ENCODE peak calls at places on chromosome 10, in seven cellular contexts. T, V, C, X, S, W and Y are unnamed samples.

GRCh38 chr10:95334793-95335120 is 44.0 kb upstream of the PDLIM1 start:
- DNase-seq in T (no peak), V (no peak), C (no peak), X (no peak), S (no peak), W (no peak), Y (no peak)

GRCh38 chr10:94645285-94645684 is 38.2 kb upstream of the CYP2C18 start:
- DNase-seq in T (no peak), V (no peak), C (no peak), X (no peak), S (no peak), W (peak), Y (no peak)

GRCh38 chr10:61974611-61975010 is 73.1 kb downstream of the ARID5B start:
- DNase-seq in T (peak), V (peak), C (no peak), X (peak), S (no peak), W (no peak), Y (no peak)

GRCh38 chr10:118585794-118586193 is 9.7 kb downstream of the PRLHR start:
- DNase-seq in T (peak), V (no peak), C (no peak), X (no peak), S (no peak), W (no peak), Y (no peak)

GRCh38 chr10:70974920-70975319 is 86.6 kb upstream of the PCBD1 start:
- DNase-seq in T (no peak), V (no peak), C (no peak), X (no peak), S (no peak), W (no peak), Y (no peak)

GRCh38 chr10:10045765-10046028 is 972.0 kb upstream of the CELF2 start:
- DNase-seq in T (no peak), V (no peak), C (no peak), X (no peak), S (no peak), W (peak), Y (no peak)

GRCh38 chr10:74084955-74085354 is 65.7 kb downstream of the AP3M1 start:
- DNase-seq in T (no peak), V (no peak), C (no peak), X (no peak), S (no peak), W (peak), Y (no peak)

GRCh38 chr10:43409385-43410109 is 561 bp upstream of the HNRNPF start:
- DNase-seq in T (peak), V (peak), C (no peak), X (no peak), S (peak), W (no peak), Y (peak)

DNA sequence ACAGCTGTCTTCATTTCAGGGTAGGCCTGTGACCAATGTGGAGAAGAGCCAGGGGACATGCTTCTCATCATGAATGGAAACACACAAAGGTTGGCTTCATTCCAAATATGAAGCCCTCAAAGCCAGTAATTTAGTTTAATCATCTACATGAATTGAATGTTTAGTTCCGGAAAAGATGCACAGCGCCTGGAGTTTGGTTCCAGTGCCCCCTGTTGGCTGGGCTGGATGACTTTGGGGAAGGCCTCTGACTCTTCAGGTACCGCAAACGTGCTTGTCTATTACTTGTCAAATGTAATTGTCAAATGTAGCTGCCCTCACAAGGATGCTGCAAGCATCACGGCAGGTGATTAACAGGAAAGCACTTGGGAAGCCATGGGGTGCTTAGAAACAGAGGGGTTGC is 130.7 kb downstream of the ADRA2A start:
- DNase-seq in T (no peak), V (no peak), C (no peak), X (no peak), S (peak), W (no peak), Y (no peak)
- TF ChIP-seq CTCF in T (no peak), V (peak), C (peak), X (peak), S (peak), W (peak), Y (no peak)

GRCh38 chr10:80598084-80598798 is 60.5 kb downstream of the SH2D4B start:
- DNase-seq in T (no peak), V (no peak), C (no peak), X (no peak), S (no peak), W (peak), Y (no peak)

GRCh38 chr10:80598951-80599350 is 61.2 kb downstream of the SH2D4B start:
- DNase-seq in T (no peak), V (no peak), C (no peak), X (no peak), S (no peak), W (no peak), Y (no peak)

GRCh38 chr10:80600251-80600650 is 62.5 kb downstream of the SH2D4B start:
- DNase-seq in T (no peak), V (no peak), C (no peak), X (no peak), S (no peak), W (no peak), Y (no peak)

GRCh38 chr10:80599424-80599847 is 61.7 kb downstream of the SH2D4B start:
- DNase-seq in T (peak), V (peak), C (peak), X (peak), S (peak), W (peak), Y (peak)

DNA sequence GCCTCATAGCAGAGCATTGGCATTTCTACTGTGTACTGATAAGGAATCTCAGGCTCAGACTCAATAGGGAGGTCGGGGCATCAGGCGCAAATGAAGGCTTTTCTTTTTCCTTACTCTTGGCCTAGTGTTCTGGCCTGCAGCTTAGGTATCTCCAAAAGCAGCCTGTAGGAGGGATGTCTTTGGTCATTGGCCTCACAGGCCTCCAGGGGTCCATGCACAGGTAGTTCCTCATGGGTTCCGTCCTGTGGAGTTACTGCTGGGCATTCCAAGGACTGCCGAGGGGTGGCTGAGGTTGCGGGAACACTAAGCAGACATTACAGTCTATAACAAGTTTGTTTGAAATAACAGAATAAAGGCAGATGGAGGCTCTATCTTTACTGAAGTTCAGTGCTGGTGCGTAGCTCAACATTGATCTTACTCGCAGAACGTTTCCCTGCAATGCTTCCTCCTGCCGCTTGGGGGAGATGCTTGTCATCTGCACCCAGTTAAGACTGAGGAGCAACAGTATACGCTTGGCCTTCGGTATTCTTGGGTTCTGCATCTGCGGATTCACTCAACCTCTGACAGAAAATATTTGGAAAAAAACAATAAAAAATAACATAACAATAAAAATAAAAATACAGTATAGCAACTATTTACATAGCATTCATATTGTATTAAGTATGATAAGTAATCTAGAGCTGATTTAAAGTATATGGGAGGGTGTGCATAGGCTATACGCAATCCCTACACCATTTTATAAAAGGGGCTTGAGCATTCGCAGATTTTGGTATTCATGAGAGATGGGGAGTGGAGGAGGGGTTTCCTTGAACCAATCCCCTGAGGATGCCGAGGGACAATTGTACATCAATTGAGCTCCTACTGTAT is 58.9 kb downstream of the SH2D4B start:
- DNase-seq in T (peak), V (no peak), C (peak), X (peak), S (peak), W (no peak), Y (peak)
- TF ChIP-seq CTCF in T (peak), V (peak), C (peak), X (peak), S (peak), W (peak), Y (peak)

GRCh38 chr10:36888925-36889573 is 236.3 kb upstream of the ANKRD30A start:
- DNase-seq in T (peak), V (no peak), C (peak), X (peak), S (peak), W (peak), Y (peak)
- TF ChIP-seq CTCF in T (peak), V (no peak), C (peak), X (peak), S (peak), W (peak), Y (peak)

GRCh38 chr10:128084991-128085390 is 41.2 kb downstream of the MKI67 start:
- DNase-seq in T (no peak), V (no peak), C (no peak), X (no peak), S (no peak), W (no peak), Y (no peak)

GRCh38 chr10:128086003-128086863 is 40.0 kb downstream of the MKI67 start:
- DNase-seq in T (no peak), V (no peak), C (no peak), X (no peak), S (no peak), W (no peak), Y (no peak)

GRCh38 chr10:128091636-128092210 is 34.5 kb downstream of the MKI67 start:
- DNase-seq in T (no peak), V (no peak), C (no peak), X (no peak), S (no peak), W (no peak), Y (no peak)

GRCh38 chr10:128087146-128087883 is 38.9 kb downstream of the MKI67 start:
- DNase-seq in T (no peak), V (no peak), C (no peak), X (no peak), S (no peak), W (no peak), Y (no peak)

GRCh38 chr10:128087884-128088695 is 38.1 kb downstream of the MKI67 start:
- DNase-seq in T (no peak), V (no peak), C (peak), X (no peak), S (peak), W (no peak), Y (no peak)
- TF ChIP-seq CTCF in T (no peak), V (no peak), C (peak), X (no peak), S (no peak), W (peak), Y (peak)